ENCODE peak calls at places on chromosomes 2 and 18, in seven cellular contexts. H, V, K, D, U, I and E are unnamed samples.

GRCh38 chr2:85582467-85582866 is 1.8 kb upstream of the VAMP5 start:
- DNase-seq in K (no peak), V (no peak), U (no peak), H (no peak), I (no peak), D (no peak), E (no peak)

GRCh38 chr2:9556121-9556869 is 665 bp upstream of the ADAM17 start:
- DNase-seq in K (peak), D (peak), I (no peak), U (no peak), V (no peak), H (peak), E (peak)

GRCh38 chr2:175363719-175364118 is 182.2 kb upstream of the ATP5MC3 start:
- DNase-seq in V (no peak), H (no peak), D (no peak), I (no peak), U (no peak), K (no peak), E (no peak)

GRCh38 chr2:226411727-226412360 is 387.8 kb downstream of the IRS1 start:
- DNase-seq in U (no peak), D (no peak), V (no peak), K (no peak), I (no peak), H (no peak), E (no peak)

GRCh38 chr18:26840965-26841364 is 24.5 kb downstream of the AQP4 start:
- DNase-seq in V (no peak), K (no peak), H (no peak), D (no peak), U (no peak), I (no peak), E (no peak)

GRCh38 chr2:2565671-2566070 is 234.6 kb upstream of the MYT1L start:
- DNase-seq in H (no peak), V (no peak), K (no peak), I (no peak), D (no peak), U (no peak), E (no peak)

GRCh38 chr2:24970483-24971299 is 1.1 kb downstream of the DNAJC27 start:
- DNase-seq in H (no peak), V (no peak), K (no peak), U (no peak), I (no peak), D (peak), E (peak)

GRCh38 chr2:25482341-25482740 is 140.6 kb upstream of the DNMT3A start:
- DNase-seq in K (no peak), V (no peak), I (no peak), D (no peak), U (no peak), H (no peak), E (no peak)

GRCh38 chr2:26922638-26923466 is 47.6 kb upstream of the MAPRE3 start:
- DNase-seq in U (peak), I (no peak), H (no peak), D (peak), K (peak), V (peak), E (peak)

GRCh38 chr2:101119431-101119830 is 31.8 kb downstream of the TBC1D8 start:
- DNase-seq in U (peak), K (no peak), V (peak), H (no peak), I (peak), D (peak), E (no peak)

GRCh38 chr2:8543412-8544167 is 138.3 kb upstream of the ID2 start:
- DNase-seq in H (no peak), I (peak), V (peak), K (no peak), U (no peak), D (peak), E (no peak)